ENCODE peak calls at places on chromosome 1, in nine cellular contexts. One of them, this sample, is unnamed.

GRCh38 chr1:151124763-151125403 is 21.5 kb downstream of the SEMA6C start:
- DNase-seq in HFF-Myc: no peak
- DNase-seq in stimulated activated CD8-positive, alpha-beta memory T cell treated with anti-CD3 and anti-CD28 coated beads, Interleukin-12 subunit alpha, Interleukin-12 subunit beta, amount 100 ng/mL, for 1 hour: no peak
- DNase-seq in activated T-cell treated with anti-CD3 and anti-CD28 coated beads, Interleukin-2, amount 50 U/mL, for 48 hours: no peak
- DNase-seq in Daoy: no peak
- DNase-seq in AG08395: no peak
- DNase-seq in NCI-H1417: no peak
- DNase-seq in GM03348: no peak
- DNase-seq in cardiac fibroblast: no peak
- DNase-seq in this sample: no peak

GRCh38 chr1:53380296-53380695 is 52.4 kb upstream of the LRP8 start:
- DNase-seq in stimulated activated CD8-positive, alpha-beta memory T cell treated with anti-CD3 and anti-CD28 coated beads, Interleukin-12 subunit alpha, Interleukin-12 subunit beta, amount 100 ng/mL, for 1 hour: no peak
- DNase-seq in NCI-H1417: no peak
- DNase-seq in HFF-Myc: no peak
- DNase-seq in AG08395: no peak
- DNase-seq in Daoy: no peak
- DNase-seq in GM03348: no peak
- DNase-seq in activated T-cell treated with anti-CD3 and anti-CD28 coated beads, Interleukin-2, amount 50 U/mL, for 48 hours: no peak
- DNase-seq in cardiac fibroblast: no peak
- DNase-seq in this sample: no peak

GRCh38 chr1:108884968-108885367 is 8.2 kb downstream of the GPSM2 start:
- DNase-seq in GM03348: no peak
- DNase-seq in stimulated activated CD8-positive, alpha-beta memory T cell treated with anti-CD3 and anti-CD28 coated beads, Interleukin-12 subunit alpha, Interleukin-12 subunit beta, amount 100 ng/mL, for 1 hour: no peak
- DNase-seq in Daoy: no peak
- DNase-seq in AG08395: no peak
- DNase-seq in activated T-cell treated with anti-CD3 and anti-CD28 coated beads, Interleukin-2, amount 50 U/mL, for 48 hours: no peak
- DNase-seq in NCI-H1417: no peak
- DNase-seq in cardiac fibroblast: no peak
- DNase-seq in HFF-Myc: no peak
- DNase-seq in this sample: no peak

GRCh38 chr1:10033359-10033845 is 644 bp downstream of the UBE4B start:
- DNase-seq in activated T-cell treated with anti-CD3 and anti-CD28 coated beads, Interleukin-2, amount 50 U/mL, for 48 hours: no peak
- DNase-seq in AG08395: no peak
- DNase-seq in cardiac fibroblast: peak; percentile 40
- DNase-seq in HFF-Myc: no peak
- DNase-seq in Daoy: peak; percentile 55
- DNase-seq in stimulated activated CD8-positive, alpha-beta memory T cell treated with anti-CD3 and anti-CD28 coated beads, Interleukin-12 subunit alpha, Interleukin-12 subunit beta, amount 100 ng/mL, for 1 hour: no peak
- DNase-seq in NCI-H1417: peak; percentile 79
- DNase-seq in GM03348: peak; percentile 43
- DNase-seq in this sample: peak; percentile 29

GRCh38 chr1:33001282-33001681 is 35.4 kb downstream of the AK2 start:
- DNase-seq in Daoy: no peak
- DNase-seq in stimulated activated CD8-positive, alpha-beta memory T cell treated with anti-CD3 and anti-CD28 coated beads, Interleukin-12 subunit alpha, Interleukin-12 subunit beta, amount 100 ng/mL, for 1 hour: no peak
- DNase-seq in GM03348: no peak
- DNase-seq in HFF-Myc: no peak
- DNase-seq in cardiac fibroblast: no peak
- DNase-seq in AG08395: no peak
- DNase-seq in activated T-cell treated with anti-CD3 and anti-CD28 coated beads, Interleukin-2, amount 50 U/mL, for 48 hours: no peak
- DNase-seq in NCI-H1417: no peak
- DNase-seq in this sample: no peak

GRCh38 chr1:85274969-85275453 is 1.4 kb downstream of the BCL10 start:
- DNase-seq in stimulated activated CD8-positive, alpha-beta memory T cell treated with anti-CD3 and anti-CD28 coated beads, Interleukin-12 subunit alpha, Interleukin-12 subunit beta, amount 100 ng/mL, for 1 hour: no peak
- DNase-seq in cardiac fibroblast: peak; percentile 70
- DNase-seq in HFF-Myc: peak; percentile 66
- DNase-seq in AG08395: peak; percentile 60
- DNase-seq in NCI-H1417: peak; percentile 4
- DNase-seq in Daoy: peak; percentile 92
- DNase-seq in GM03348: peak; percentile 56
- DNase-seq in activated T-cell treated with anti-CD3 and anti-CD28 coated beads, Interleukin-2, amount 50 U/mL, for 48 hours: no peak
- DNase-seq in this sample: no peak

GRCh38 chr1:162405800-162406199 is 6.1 kb downstream of the SH2D1B start:
- DNase-seq in cardiac fibroblast: no peak
- DNase-seq in activated T-cell treated with anti-CD3 and anti-CD28 coated beads, Interleukin-2, amount 50 U/mL, for 48 hours: no peak
- DNase-seq in NCI-H1417: no peak
- DNase-seq in Daoy: no peak
- DNase-seq in GM03348: no peak
- DNase-seq in HFF-Myc: no peak
- DNase-seq in AG08395: no peak
- DNase-seq in stimulated activated CD8-positive, alpha-beta memory T cell treated with anti-CD3 and anti-CD28 coated beads, Interleukin-12 subunit alpha, Interleukin-12 subunit beta, amount 100 ng/mL, for 1 hour: no peak
- DNase-seq in this sample: no peak

GRCh38 chr1:27346991-27347627 is 5.3 kb downstream of the SYTL1 start:
- DNase-seq in Daoy: peak; percentile 55
- DNase-seq in NCI-H1417: no peak
- DNase-seq in cardiac fibroblast: no peak
- DNase-seq in stimulated activated CD8-positive, alpha-beta memory T cell treated with anti-CD3 and anti-CD28 coated beads, Interleukin-12 subunit alpha, Interleukin-12 subunit beta, amount 100 ng/mL, for 1 hour: no peak
- DNase-seq in activated T-cell treated with anti-CD3 and anti-CD28 coated beads, Interleukin-2, amount 50 U/mL, for 48 hours: no peak
- DNase-seq in AG08395: no peak
- DNase-seq in HFF-Myc: no peak
- DNase-seq in GM03348: no peak
- DNase-seq in this sample: no peak

GRCh38 chr1:8239039-8239305 is 78.9 kb upstream of the SLC45A1 start:
- DNase-seq in stimulated activated CD8-positive, alpha-beta memory T cell treated with anti-CD3 and anti-CD28 coated beads, Interleukin-12 subunit alpha, Interleukin-12 subunit beta, amount 100 ng/mL, for 1 hour: no peak
- DNase-seq in Daoy: peak; percentile 47
- DNase-seq in AG08395: no peak
- DNase-seq in activated T-cell treated with anti-CD3 and anti-CD28 coated beads, Interleukin-2, amount 50 U/mL, for 48 hours: no peak
- DNase-seq in cardiac fibroblast: peak; percentile 78
- DNase-seq in GM03348: no peak
- DNase-seq in HFF-Myc: no peak
- DNase-seq in NCI-H1417: no peak
- DNase-seq in this sample: peak; percentile 57

GRCh38 chr1:94828251-94828650 is 8.1 kb downstream of the SLC44A3 start:
- DNase-seq in NCI-H1417: no peak
- DNase-seq in Daoy: no peak
- DNase-seq in GM03348: no peak
- DNase-seq in HFF-Myc: no peak
- DNase-seq in activated T-cell treated with anti-CD3 and anti-CD28 coated beads, Interleukin-2, amount 50 U/mL, for 48 hours: no peak
- DNase-seq in stimulated activated CD8-positive, alpha-beta memory T cell treated with anti-CD3 and anti-CD28 coated beads, Interleukin-12 subunit alpha, Interleukin-12 subunit beta, amount 100 ng/mL, for 1 hour: no peak
- DNase-seq in cardiac fibroblast: no peak
- DNase-seq in AG08395: no peak
- DNase-seq in this sample: no peak

GRCh38 chr1:89203166-89203565 is 4.4 kb upstream of the GBP4 start:
- DNase-seq in stimulated activated CD8-positive, alpha-beta memory T cell treated with anti-CD3 and anti-CD28 coated beads, Interleukin-12 subunit alpha, Interleukin-12 subunit beta, amount 100 ng/mL, for 1 hour: no peak
- DNase-seq in NCI-H1417: no peak
- DNase-seq in AG08395: peak; percentile 49
- DNase-seq in Daoy: peak; percentile 35
- DNase-seq in cardiac fibroblast: no peak
- DNase-seq in GM03348: peak; percentile 13
- DNase-seq in HFF-Myc: no peak
- DNase-seq in activated T-cell treated with anti-CD3 and anti-CD28 coated beads, Interleukin-2, amount 50 U/mL, for 48 hours: no peak
- DNase-seq in this sample: no peak

GRCh38 chr1:183800449-183800848 is 4.5 kb upstream of the RGL1 start:
- DNase-seq in HFF-Myc: no peak
- DNase-seq in Daoy: no peak
- DNase-seq in GM03348: no peak
- DNase-seq in activated T-cell treated with anti-CD3 and anti-CD28 coated beads, Interleukin-2, amount 50 U/mL, for 48 hours: no peak
- DNase-seq in NCI-H1417: no peak
- DNase-seq in AG08395: no peak
- DNase-seq in stimulated activated CD8-positive, alpha-beta memory T cell treated with anti-CD3 and anti-CD28 coated beads, Interleukin-12 subunit alpha, Interleukin-12 subunit beta, amount 100 ng/mL, for 1 hour: no peak
- DNase-seq in cardiac fibroblast: no peak
- DNase-seq in this sample: no peak

GRCh38 chr1:39704757-39705156 is 13.5 kb upstream of the HPCAL4 start:
- DNase-seq in activated T-cell treated with anti-CD3 and anti-CD28 coated beads, Interleukin-2, amount 50 U/mL, for 48 hours: no peak
- DNase-seq in HFF-Myc: no peak
- DNase-seq in stimulated activated CD8-positive, alpha-beta memory T cell treated with anti-CD3 and anti-CD28 coated beads, Interleukin-12 subunit alpha, Interleukin-12 subunit beta, amount 100 ng/mL, for 1 hour: no peak
- DNase-seq in Daoy: no peak
- DNase-seq in GM03348: no peak
- DNase-seq in cardiac fibroblast: no peak
- DNase-seq in AG08395: no peak
- DNase-seq in NCI-H1417: no peak
- DNase-seq in this sample: no peak

GRCh38 chr1:106831511-106831910 is 225.0 kb upstream of the PRMT6 start:
- DNase-seq in cardiac fibroblast: no peak
- DNase-seq in AG08395: no peak
- DNase-seq in stimulated activated CD8-positive, alpha-beta memory T cell treated with anti-CD3 and anti-CD28 coated beads, Interleukin-12 subunit alpha, Interleukin-12 subunit beta, amount 100 ng/mL, for 1 hour: no peak
- DNase-seq in GM03348: no peak
- DNase-seq in HFF-Myc: no peak
- DNase-seq in Daoy: no peak
- DNase-seq in NCI-H1417: no peak
- DNase-seq in activated T-cell treated with anti-CD3 and anti-CD28 coated beads, Interleukin-2, amount 50 U/mL, for 48 hours: no peak
- DNase-seq in this sample: peak; percentile 32

GRCh38 chr1:181038399-181038873 is 4.7 kb downstream of the MR1 start:
- DNase-seq in activated T-cell treated with anti-CD3 and anti-CD28 coated beads, Interleukin-2, amount 50 U/mL, for 48 hours: peak; percentile 74
- DNase-seq in NCI-H1417: peak; percentile 50
- DNase-seq in cardiac fibroblast: peak; percentile 63
- DNase-seq in Daoy: peak; percentile 77
- DNase-seq in AG08395: peak; percentile 77
- DNase-seq in HFF-Myc: no peak
- DNase-seq in stimulated activated CD8-positive, alpha-beta memory T cell treated with anti-CD3 and anti-CD28 coated beads, Interleukin-12 subunit alpha, Interleukin-12 subunit beta, amount 100 ng/mL, for 1 hour: no peak
- DNase-seq in GM03348: peak; percentile 84
- DNase-seq in this sample: peak; percentile 62

GRCh38 chr1:223355699-223356098 is 8.3 kb downstream of the SUSD4 start:
- DNase-seq in HFF-Myc: no peak
- DNase-seq in GM03348: no peak
- DNase-seq in NCI-H1417: no peak
- DNase-seq in cardiac fibroblast: no peak
- DNase-seq in Daoy: no peak
- DNase-seq in AG08395: no peak
- DNase-seq in stimulated activated CD8-positive, alpha-beta memory T cell treated with anti-CD3 and anti-CD28 coated beads, Interleukin-12 subunit alpha, Interleukin-12 subunit beta, amount 100 ng/mL, for 1 hour: no peak
- DNase-seq in activated T-cell treated with anti-CD3 and anti-CD28 coated beads, Interleukin-2, amount 50 U/mL, for 48 hours: no peak
- DNase-seq in this sample: no peak

GRCh38 chr1:229781453-229781852 is 155.4 kb downstream of the URB2 start:
- DNase-seq in stimulated activated CD8-positive, alpha-beta memory T cell treated with anti-CD3 and anti-CD28 coated beads, Interleukin-12 subunit alpha, Interleukin-12 subunit beta, amount 100 ng/mL, for 1 hour: no peak
- DNase-seq in cardiac fibroblast: no peak
- DNase-seq in AG08395: no peak
- DNase-seq in Daoy: no peak
- DNase-seq in GM03348: no peak
- DNase-seq in HFF-Myc: no peak
- DNase-seq in NCI-H1417: peak; percentile 42
- DNase-seq in activated T-cell treated with anti-CD3 and anti-CD28 coated beads, Interleukin-2, amount 50 U/mL, for 48 hours: no peak
- DNase-seq in this sample: peak; percentile 38

GRCh38 chr1:110312188-110313121 is 26.7 kb upstream of the RBM15 start:
- DNase-seq in stimulated activated CD8-positive, alpha-beta memory T cell treated with anti-CD3 and anti-CD28 coated beads, Interleukin-12 subunit alpha, Interleukin-12 subunit beta, amount 100 ng/mL, for 1 hour: peak; percentile 59
- DNase-seq in AG08395: peak; percentile 87
- DNase-seq in Daoy: peak; percentile 87
- DNase-seq in GM03348: peak; percentile 89
- DNase-seq in activated T-cell treated with anti-CD3 and anti-CD28 coated beads, Interleukin-2, amount 50 U/mL, for 48 hours: peak; percentile 83
- DNase-seq in NCI-H1417: peak; percentile 47
- DNase-seq in HFF-Myc: no peak
- DNase-seq in cardiac fibroblast: peak; percentile 89
- DNase-seq in this sample: peak; percentile 80

GRCh38 chr1:7378346-7379130 is 392.6 kb upstream of the VAMP3 start:
- DNase-seq in GM03348: no peak
- DNase-seq in stimulated activated CD8-positive, alpha-beta memory T cell treated with anti-CD3 and anti-CD28 coated beads, Interleukin-12 subunit alpha, Interleukin-12 subunit beta, amount 100 ng/mL, for 1 hour: no peak
- DNase-seq in AG08395: no peak
- DNase-seq in cardiac fibroblast: no peak
- DNase-seq in HFF-Myc: no peak
- DNase-seq in activated T-cell treated with anti-CD3 and anti-CD28 coated beads, Interleukin-2, amount 50 U/mL, for 48 hours: no peak
- DNase-seq in NCI-H1417: no peak
- DNase-seq in Daoy: no peak
- DNase-seq in this sample: no peak

GRCh38 chr1:26730695-26731094 is 34.9 kb downstream of the ARID1A start:
- DNase-seq in HFF-Myc: no peak
- DNase-seq in AG08395: no peak
- DNase-seq in NCI-H1417: no peak
- DNase-seq in cardiac fibroblast: no peak
- DNase-seq in stimulated activated CD8-positive, alpha-beta memory T cell treated with anti-CD3 and anti-CD28 coated beads, Interleukin-12 subunit alpha, Interleukin-12 subunit beta, amount 100 ng/mL, for 1 hour: no peak
- DNase-seq in Daoy: no peak
- DNase-seq in activated T-cell treated with anti-CD3 and anti-CD28 coated beads, Interleukin-2, amount 50 U/mL, for 48 hours: no peak
- DNase-seq in GM03348: no peak
- DNase-seq in this sample: no peak

GRCh38 chr1:180273066-180273465 is 43.0 kb downstream of the LHX4 start:
- DNase-seq in cardiac fibroblast: no peak
- DNase-seq in GM03348: no peak
- DNase-seq in AG08395: no peak
- DNase-seq in stimulated activated CD8-positive, alpha-beta memory T cell treated with anti-CD3 and anti-CD28 coated beads, Interleukin-12 subunit alpha, Interleukin-12 subunit beta, amount 100 ng/mL, for 1 hour: no peak
- DNase-seq in activated T-cell treated with anti-CD3 and anti-CD28 coated beads, Interleukin-2, amount 50 U/mL, for 48 hours: no peak
- DNase-seq in Daoy: no peak
- DNase-seq in NCI-H1417: no peak
- DNase-seq in HFF-Myc: no peak
- DNase-seq in this sample: no peak